ENCODE peak calls at places on chromosome 6, in eight cellular contexts. Y is GM12891, W is H54, G is NB4, Q is A549, P is body of pancreas, A is spleen, O is HCT116. D is an unnamed sample.

GRCh38 chr6:33249732-33250625 is 21.7 kb downstream of the VPS52 start:
- DNase-seq in Y (no peak), W (no peak), G (peak), Q (no peak), P (peak), A (peak), O (no peak), D (no peak)

GRCh38 chr6:16273266-16273665 is 34.9 kb downstream of the GMPR start:
- DNase-seq in Y (no peak), W (no peak), G (no peak), Q (no peak), P (no peak), A (no peak), O (no peak), D (peak)

GRCh38 chr6:143594647-143595046 is 83.1 kb upstream of the PHACTR2 start:
- DNase-seq in Y (no peak), W (no peak), G (no peak), Q (no peak), P (peak), A (no peak), O (no peak), D (no peak)

GRCh38 chr6:12149944-12150510 is 137.9 kb downstream of the HIVEP1 start:
- DNase-seq in Y (no peak), W (no peak), G (no peak), Q (no peak), P (no peak), A (no peak), O (no peak), D (no peak)

GRCh38 chr6:16504608-16505007 is 256.7 kb downstream of the ATXN1 start:
- DNase-seq in Y (no peak), W (no peak), G (peak), Q (no peak), P (no peak), A (no peak), O (no peak), D (no peak)

GRCh38 chr6:44630125-44631028 is 242.9 kb downstream of the CDC5L start:
- DNase-seq in Y (peak), W (peak), G (peak), Q (peak), P (peak), A (no peak), O (peak), D (peak)

GRCh38 chr6:103587722-103588121 is 1272.0 kb downstream of the HACE1 start:
- DNase-seq in Y (no peak), W (no peak), G (no peak), Q (no peak), P (no peak), A (no peak), O (no peak), D (no peak)

GRCh38 chr6:1679691-1680068 is 70.0 kb downstream of the FOXC1 start:
- DNase-seq in Y (no peak), W (no peak), G (no peak), Q (no peak), P (no peak), A (no peak), O (no peak), D (no peak)

GRCh38 chr6:42266542-42266941 is 48.9 kb upstream of the MRPS10 start:
- DNase-seq in Y (no peak), W (no peak), G (no peak), Q (no peak), P (no peak), A (no peak), O (no peak), D (no peak)

GRCh38 chr6:167005350-167006159 is 6.4 kb downstream of the CEP43 start:
- DNase-seq in Y (no peak), W (no peak), G (no peak), Q (no peak), P (peak), A (no peak), O (no peak), D (no peak)

GRCh38 chr6:17964633-17965032 is 22.8 kb downstream of the KIF13A start:
- DNase-seq in Y (no peak), W (no peak), G (no peak), Q (no peak), P (no peak), A (no peak), O (no peak), D (no peak)
- TF ChIP-seq POLR2A in Y (no peak), W (no peak), G (no peak), Q (no peak), P (no peak), A (no peak), O (no peak), D (no peak)

GRCh38 chr6:397604-398003 is 6.1 kb downstream of the IRF4 start:
- DNase-seq in Y (no peak), W (no peak), G (no peak), Q (no peak), P (no peak), A (no peak), O (no peak), D (no peak)

GRCh38 chr6:399785-400517 is 8.4 kb downstream of the IRF4 start:
- DNase-seq in Y (no peak), W (no peak), G (no peak), Q (no peak), P (no peak), A (no peak), O (no peak), D (no peak)

GRCh38 chr6:398558-399078 is 7.1 kb downstream of the IRF4 start:
- DNase-seq in Y (no peak), W (no peak), G (no peak), Q (no peak), P (no peak), A (no peak), O (no peak), D (no peak)

GRCh38 chr6:397056-397455 is 5.5 kb downstream of the IRF4 start:
- DNase-seq in Y (no peak), W (no peak), G (no peak), Q (no peak), P (no peak), A (no peak), O (no peak), D (no peak)

DNA sequence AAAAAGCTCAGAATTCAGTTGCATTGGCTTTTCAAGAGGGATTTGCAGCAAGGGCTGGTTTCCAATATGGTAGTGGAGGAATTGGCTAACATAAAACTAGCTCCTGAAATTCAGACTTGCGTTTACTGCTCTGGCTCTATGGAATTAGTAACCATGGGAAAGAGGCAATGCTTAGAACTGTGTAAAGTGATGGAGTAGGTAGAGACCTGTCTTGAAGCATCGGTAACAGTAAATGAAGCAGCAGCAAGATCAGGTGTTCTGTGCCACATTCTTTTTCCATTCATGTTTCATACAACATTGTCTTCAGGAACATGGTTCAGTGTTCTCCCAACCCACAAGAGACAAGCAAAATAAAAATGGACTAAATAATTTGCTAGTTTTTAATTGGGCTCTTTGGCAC is 6.5 kb downstream of the IRF4 start:
- DNase-seq in Y (no peak), W (no peak), G (no peak), Q (no peak), P (no peak), A (no peak), O (no peak), D (no peak)
- TF ChIP-seq POLR2A in Y (peak), W (no peak), G (no peak), Q (no peak), P (no peak), A (no peak), O (no peak), D (no peak)

GRCh38 chr6:37169458-37170272 is at the start of gene PIM1:
- DNase-seq in Y (peak), W (peak), G (peak), Q (peak), P (peak), A (peak), O (peak), D (peak)
- TF ChIP-seq POLR2A in Y (no peak), W (peak), G (peak), Q (peak), P (peak), A (no peak), O (peak), D (no peak)

DNA sequence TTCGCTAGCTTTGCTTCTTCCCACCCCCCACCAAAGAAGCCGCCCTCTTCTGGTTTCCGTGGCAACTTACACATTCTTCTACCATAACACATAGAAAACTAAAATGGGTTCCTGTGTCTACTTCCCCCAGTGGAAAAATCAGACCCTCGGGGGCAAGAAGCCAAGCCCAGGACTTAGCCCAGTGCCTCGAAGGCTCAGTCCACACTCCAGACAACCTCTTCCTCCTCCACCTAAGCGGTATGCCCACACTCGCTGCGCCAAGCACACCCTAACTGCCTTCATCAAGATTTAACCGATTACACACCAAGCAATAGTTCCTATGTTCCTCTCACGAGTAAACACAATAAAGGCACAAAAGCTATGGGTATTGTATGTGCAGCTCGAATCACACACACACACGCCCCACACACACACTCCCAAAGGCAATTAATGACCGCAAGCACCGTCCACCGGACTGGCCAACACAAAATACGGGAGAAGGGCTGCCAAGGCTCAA is 537 bp downstream of the PPIL4 start:
- DNase-seq in Y (no peak), W (no peak), G (peak), Q (no peak), P (peak), A (peak), O (no peak), D (peak)
- TF ChIP-seq POLR2A in Y (no peak), W (no peak), G (no peak), Q (no peak), P (no peak), A (no peak), O (no peak), D (no peak)

GRCh38 chr6:26569433-26569764 is 27.4 kb upstream of the ABT1 start:
- DNase-seq in Y (no peak), W (no peak), G (no peak), Q (no peak), P (no peak), A (no peak), O (no peak), D (no peak)

GRCh38 chr6:26563488-26563887 is 25.3 kb downstream of the HMGN4 start:
- DNase-seq in Y (no peak), W (no peak), G (no peak), Q (no peak), P (no peak), A (no peak), O (no peak), D (no peak)

GRCh38 chr6:26570027-26570809 is 26.5 kb upstream of the ABT1 start:
- DNase-seq in Y (no peak), W (no peak), G (no peak), Q (no peak), P (no peak), A (peak), O (no peak), D (peak)

GRCh38 chr6:26571592-26572296 is 25.0 kb upstream of the ABT1 start:
- DNase-seq in Y (no peak), W (no peak), G (peak), Q (no peak), P (peak), A (peak), O (peak), D (peak)

DNA sequence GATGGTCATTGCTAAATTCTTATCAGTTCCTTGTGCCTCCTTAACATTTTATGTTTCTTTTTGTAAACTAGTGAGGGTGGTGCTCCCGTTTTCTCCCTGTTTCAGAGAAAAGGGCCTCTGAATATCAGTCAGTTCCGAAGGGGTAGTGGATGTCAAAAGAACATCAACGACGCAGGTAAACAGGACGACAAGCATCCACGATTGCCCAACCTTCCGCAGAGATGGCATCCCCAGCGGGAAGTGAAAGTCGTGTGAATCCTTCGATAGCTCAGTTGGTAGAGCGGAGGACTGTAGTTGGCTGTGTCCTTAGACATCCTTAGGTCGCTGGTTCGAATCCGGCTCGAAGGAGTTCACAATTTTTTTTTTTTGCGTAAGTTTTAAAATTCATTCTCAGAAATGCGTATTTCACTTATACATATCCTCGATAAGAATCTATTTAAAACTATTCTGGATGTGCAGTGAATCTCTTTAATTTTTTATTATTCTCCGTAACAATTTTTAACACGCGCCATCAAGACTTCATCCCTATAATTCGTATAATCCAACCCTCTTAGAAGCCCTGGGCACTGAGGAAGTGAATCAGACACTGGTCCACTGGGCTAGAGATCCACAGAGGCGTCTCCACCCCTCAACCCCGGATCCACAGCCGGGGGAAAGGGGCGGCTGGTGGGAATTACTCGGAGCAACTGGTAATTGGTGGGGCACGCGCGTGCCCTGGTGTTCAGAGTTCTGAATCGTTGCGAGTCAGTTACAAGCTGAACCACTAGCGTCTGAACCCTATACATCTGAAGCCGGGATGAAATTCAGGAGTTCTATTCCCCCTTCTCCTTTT is 27.9 kb upstream of the ABT1 start:
- DNase-seq in Y (peak), W (no peak), G (peak), Q (no peak), P (peak), A (peak), O (peak), D (peak)
- TF ChIP-seq POLR2A in Y (no peak), W (no peak), G (no peak), Q (no peak), P (peak), A (no peak), O (no peak), D (no peak)

DNA sequence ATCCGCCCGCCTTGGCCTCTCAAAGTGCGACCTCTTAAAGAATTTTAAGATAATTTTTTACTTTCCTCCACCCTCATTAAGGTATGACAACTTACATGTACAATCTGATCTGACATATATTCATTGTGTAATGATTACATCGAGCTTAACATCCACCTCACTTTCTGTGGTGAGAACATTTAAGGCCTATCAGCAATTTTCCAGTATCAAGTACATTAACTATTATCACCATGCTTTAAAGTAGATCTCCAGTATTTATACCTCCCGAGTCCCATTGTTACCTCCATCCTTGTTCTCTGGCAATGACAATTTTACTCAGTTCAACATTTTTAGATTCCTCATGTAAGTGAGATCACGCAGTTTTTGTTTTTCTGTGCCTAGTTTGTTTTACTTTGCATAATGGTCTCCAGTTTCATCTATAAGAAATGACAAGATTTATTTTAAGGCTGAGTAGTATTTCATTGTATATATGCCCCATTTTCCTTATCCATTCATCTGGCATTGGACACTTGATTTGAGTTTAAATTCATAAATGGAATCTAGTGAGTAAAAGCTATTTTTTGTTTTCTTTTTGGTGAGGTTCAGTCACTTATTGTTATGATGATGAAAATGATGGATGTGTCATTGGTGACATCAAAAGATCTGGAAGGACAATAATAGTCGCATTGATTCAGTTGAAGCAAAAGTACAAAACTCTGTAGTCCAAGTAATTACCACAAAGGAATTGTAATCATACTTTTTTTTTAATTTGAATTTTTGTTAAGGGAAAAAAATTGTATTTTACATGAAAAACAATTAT is 87.0 kb downstream of the OR2B2 start:
- DNase-seq in Y (no peak), W (no peak), G (no peak), Q (no peak), P (no peak), A (no peak), O (no peak), D (peak)
- TF ChIP-seq POLR2A in Y (no peak), W (no peak), G (no peak), Q (no peak), P (no peak), A (no peak), O (no peak), D (no peak)

D was measured in erythroblast.